ENCODE peak calls at places on chromosomes 13 and 19, in ten cellular contexts. Q is suprapubic skin, Z is transverse colon, M is HL-60, B is H1, W is breast epithelium, K is GM23338, N is SK-N-SH, G is K562, H is HepG2. I is an unnamed sample.
A peak's percentile ranks its signal among the peaks of the same experiment; 100 is the strongest.

GRCh38 chr19:32570081-32570785 is 10.8 kb upstream of the PDCD5 start:
- DNase-seq in Q (no peak), Z (peak; percentile 56), M (no peak), B (no peak), W (peak; percentile 31), K (peak; percentile 85), N (peak; percentile 75), G (peak; percentile 36), H (peak; percentile 62), I (peak; percentile 37)

GRCh38 chr19:5046339-5047039 is 77.6 kb downstream of the KDM4B start:
- DNase-seq in Q (no peak), Z (peak; percentile 74), M (no peak), B (no peak), W (peak; percentile 48), K (no peak), N (no peak), G (no peak), H (peak; percentile 87), I (no peak)

GRCh38 chr19:10231624-10232228 is 595 bp upstream of the S1PR2 start:
- DNase-seq in Q (no peak), Z (no peak), M (no peak), B (no peak), W (no peak), K (no peak), N (no peak), G (no peak), H (no peak), I (no peak)

GRCh38 chr13:23828866-23829265 is 60.3 kb downstream of the MIPEP start:
- DNase-seq in Q (no peak), Z (no peak), M (no peak), B (no peak), W (no peak), K (no peak), N (no peak), G (no peak), H (no peak), I (no peak)

GRCh38 chr13:21683034-21683733 is 12.3 kb downstream of the FGF9 start:
- DNase-seq in Q (no peak), Z (no peak), M (no peak), B (no peak), W (no peak), K (no peak), N (no peak), G (no peak), H (no peak), I (no peak)

GRCh38 chr19:22446605-22447004 is 24.5 kb upstream of the ZNF98 start:
- DNase-seq in Q (no peak), Z (no peak), M (no peak), B (no peak), W (no peak), K (no peak), N (no peak), G (no peak), H (no peak), I (no peak)

GRCh38 chr19:15828121-15828620 is 12.7 kb upstream of the OR10H1 start:
- DNase-seq in Q (no peak), Z (no peak), M (no peak), B (no peak), W (no peak), K (no peak), N (no peak), G (peak; percentile 64), H (no peak), I (no peak)

GRCh38 chr13:110433014-110433413 is 125.9 kb downstream of the COL4A2 start:
- DNase-seq in Q (no peak), Z (no peak), M (no peak), B (no peak), W (no peak), K (no peak), N (peak; percentile 81), G (no peak), H (no peak), I (peak; percentile 74)

GRCh38 chr19:47369923-47370625 is 21.0 kb downstream of the DHX34 start:
- DNase-seq in Q (no peak), Z (no peak), M (peak; percentile 62), B (no peak), W (no peak), K (no peak), N (no peak), G (no peak), H (no peak), I (no peak)

GRCh38 chr19:55196803-55197202 is 12.5 kb downstream of the PTPRH start:
- DNase-seq in Q (no peak), Z (no peak), M (no peak), B (no peak), W (no peak), K (peak; percentile 67), N (no peak), G (no peak), H (no peak), I (no peak)

GRCh38 chr19:8600816-8601215 is 9.7 kb downstream of the ADAMTS10 start:
- DNase-seq in Q (no peak), Z (no peak), M (no peak), B (no peak), W (no peak), K (no peak), N (no peak), G (no peak), H (no peak), I (no peak)
- TF ChIP-seq POLR2AphosphoS5 in Q (no peak), Z (no peak), M (no peak), B (no peak), W (no peak), K (no peak), N (no peak), G (no peak), H (no peak), I (no peak)

GRCh38 chr13:38685974-38686571 is 804 bp upstream of the FREM2 start:
- DNase-seq in Q (no peak), Z (no peak), M (no peak), B (no peak), W (no peak), K (peak; percentile 85), N (peak; percentile 16), G (no peak), H (no peak), I (no peak)
- TF ChIP-seq CTCF in Q (no peak), Z (peak; percentile 23), M (no peak), B (no peak), W (no peak), K (peak; percentile 58), N (peak; percentile 25), G (peak; percentile 15), H (peak; percentile 11), I (no peak)

GRCh38 chr13:109272595-109273325 is 513.6 kb downstream of the IRS2 start:
- DNase-seq in Q (no peak), Z (no peak), M (no peak), B (no peak), W (no peak), K (no peak), N (no peak), G (no peak), H (no peak), I (no peak)

GRCh38 chr13:109271991-109272454 is 514.4 kb downstream of the IRS2 start:
- DNase-seq in Q (no peak), Z (no peak), M (no peak), B (no peak), W (no peak), K (no peak), N (no peak), G (no peak), H (no peak), I (no peak)

GRCh38 chr13:109271555-109271954 is 514.8 kb downstream of the IRS2 start:
- DNase-seq in Q (no peak), Z (no peak), M (no peak), B (no peak), W (no peak), K (no peak), N (no peak), G (no peak), H (no peak), I (no peak)

GRCh38 chr13:109273326-109273751 is 513.0 kb downstream of the IRS2 start:
- DNase-seq in Q (no peak), Z (no peak), M (no peak), B (no peak), W (no peak), K (no peak), N (no peak), G (no peak), H (no peak), I (peak; percentile 65)

GRCh38 chr13:109271061-109271460 is 515.3 kb downstream of the IRS2 start:
- DNase-seq in Q (no peak), Z (no peak), M (no peak), B (no peak), W (no peak), K (no peak), N (no peak), G (no peak), H (no peak), I (no peak)
- H3K27ac ChIP-seq in Q (no peak overlapping the region), Z (no peak overlapping the region), M (no peak overlapping the region), B (no peak overlapping the region), W (no peak overlapping the region), K (peak overlapping the region; percentile 90), N (no peak overlapping the region), G (no peak overlapping the region), H (no peak overlapping the region), I (no peak overlapping the region)

DNA sequence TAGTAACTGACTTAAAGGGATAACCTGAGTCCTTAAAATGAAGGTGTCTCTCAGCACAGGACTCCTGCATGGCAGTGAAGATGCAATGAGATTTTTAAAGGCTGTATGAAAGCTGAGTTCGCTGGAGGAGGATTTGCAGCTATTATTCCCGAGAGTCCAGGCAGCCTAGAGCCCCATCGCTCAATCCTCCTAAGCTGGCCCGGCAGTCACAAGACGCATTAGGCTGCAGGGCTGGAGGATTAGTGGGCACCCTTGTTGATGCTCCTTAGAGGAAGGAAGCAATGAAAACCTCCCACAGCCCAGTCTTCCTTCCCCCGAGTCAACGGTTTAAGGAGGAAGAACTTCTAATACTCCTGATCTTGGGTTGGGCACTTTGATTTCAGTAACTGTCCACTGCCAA is 239.5 kb downstream of the EFNB2 start:
- DNase-seq in Q (no peak), Z (no peak), M (no peak), B (no peak), W (no peak), K (no peak), N (no peak), G (no peak), H (no peak), I (no peak)
- TF ChIP-seq POLR2AphosphoS5 in Q (no peak), Z (no peak), M (no peak), B (no peak), W (no peak), K (no peak), N (no peak), G (no peak), H (no peak), I (no peak)

DNA sequence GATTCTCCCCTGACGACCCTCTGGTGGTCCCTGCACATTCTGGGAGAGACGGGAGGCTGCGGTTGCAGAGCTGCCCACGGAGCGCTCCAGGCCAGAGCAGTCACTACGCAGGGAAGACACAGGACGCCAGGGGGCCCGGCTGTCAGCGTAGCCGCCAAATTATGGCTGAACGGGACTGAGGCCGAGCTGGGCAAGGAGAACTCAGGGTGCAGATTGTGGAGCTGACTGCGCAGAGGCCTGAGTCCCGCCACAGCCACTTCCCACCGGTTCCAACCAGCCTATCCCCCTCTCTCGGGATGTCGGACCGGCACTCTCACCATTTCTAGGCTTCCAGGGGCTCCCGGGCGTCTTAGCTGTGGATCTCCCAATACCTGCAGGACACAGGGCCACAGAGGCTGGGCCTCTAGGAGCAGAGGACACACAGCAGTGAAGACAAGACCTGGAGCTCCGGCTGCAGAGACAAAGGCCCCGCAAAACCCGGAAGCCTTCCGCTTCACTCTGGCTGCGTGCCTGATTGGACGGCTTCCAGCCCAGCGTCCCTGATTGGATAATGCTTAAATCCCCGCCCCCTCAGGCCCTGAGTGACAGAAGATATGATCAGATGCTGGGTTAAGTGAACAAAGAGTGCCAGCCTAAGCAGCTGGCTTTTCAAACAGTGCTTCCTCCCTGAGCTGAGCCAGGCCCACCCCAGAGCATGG is at the start of gene ZNF737:
- DNase-seq in Q (peak; percentile 99), Z (peak; percentile 95), M (peak; percentile 37), B (peak; percentile 87), W (peak; percentile 96), K (peak; percentile 99), N (peak; percentile 88), G (peak; percentile 4), H (peak; percentile 94), I (peak; percentile 95)
- TF ChIP-seq CTCF in Q (peak; percentile 26), Z (peak; percentile 24), M (no peak), B (no peak), W (no peak), K (peak; percentile 24), N (peak; percentile 33), G (no peak), H (peak; percentile 65), I (peak; percentile 45)

I was measured in endothelial cell of umbilical vein.